ENCODE peak calls at places on chromosomes 16 and 17, in nine cellular contexts. One of them, this sample, is unnamed.

GRCh38 chr16:49855822-49856740 is at the start of gene ZNF423:
- DNase-seq in foreskin fibroblast: no peak
- DNase-seq in AG10803: no peak
- DNase-seq in ovary: peak
- DNase-seq in WERI-Rb-1: peak
- DNase-seq in heart left ventricle: peak
- DNase-seq in progenitor cell of endocrine pancreas: peak
- DNase-seq in GM20000: no peak
- DNase-seq in neural crest cell: peak
- DNase-seq in this sample: no peak

GRCh38 chr17:15462962-15463361 is 4.5 kb downstream of the CDRT4 start:
- DNase-seq in ovary: peak
- DNase-seq in foreskin fibroblast: no peak
- DNase-seq in heart left ventricle: no peak
- DNase-seq in progenitor cell of endocrine pancreas: no peak
- DNase-seq in WERI-Rb-1: no peak
- DNase-seq in AG10803: peak
- DNase-seq in neural crest cell: no peak
- DNase-seq in GM20000: no peak
- DNase-seq in this sample: no peak

GRCh38 chr17:12050646-12051225 is 30.1 kb downstream of the MAP2K4 start:
- DNase-seq in neural crest cell: no peak
- DNase-seq in progenitor cell of endocrine pancreas: no peak
- DNase-seq in WERI-Rb-1: no peak
- DNase-seq in foreskin fibroblast: no peak
- DNase-seq in heart left ventricle: no peak
- DNase-seq in ovary: no peak
- DNase-seq in AG10803: no peak
- DNase-seq in GM20000: no peak
- DNase-seq in this sample: no peak

GRCh38 chr17:38874505-38875419 is 4.9 kb downstream of the LASP1 start:
- DNase-seq in heart left ventricle: no peak
- DNase-seq in foreskin fibroblast: no peak
- DNase-seq in progenitor cell of endocrine pancreas: no peak
- DNase-seq in neural crest cell: no peak
- DNase-seq in ovary: no peak
- DNase-seq in AG10803: peak
- DNase-seq in WERI-Rb-1: no peak
- DNase-seq in GM20000: no peak
- DNase-seq in this sample: no peak

GRCh38 chr16:59342669-59343068 is 608.6 kb upstream of the GOT2 start:
- DNase-seq in neural crest cell: no peak
- DNase-seq in GM20000: no peak
- DNase-seq in WERI-Rb-1: no peak
- DNase-seq in foreskin fibroblast: no peak
- DNase-seq in AG10803: no peak
- DNase-seq in ovary: no peak
- DNase-seq in progenitor cell of endocrine pancreas: no peak
- DNase-seq in heart left ventricle: no peak
- DNase-seq in this sample: no peak

GRCh38 chr17:49482144-49482817 is 12.8 kb upstream of the NGFR start:
- DNase-seq in heart left ventricle: no peak
- DNase-seq in neural crest cell: no peak
- DNase-seq in WERI-Rb-1: no peak
- DNase-seq in progenitor cell of endocrine pancreas: no peak
- DNase-seq in AG10803: peak
- DNase-seq in foreskin fibroblast: no peak
- DNase-seq in GM20000: no peak
- DNase-seq in ovary: no peak
- DNase-seq in this sample: no peak

GRCh38 chr17:78357687-78358537 is 2.0 kb downstream of the SOCS3 start:
- DNase-seq in WERI-Rb-1: no peak
- DNase-seq in heart left ventricle: no peak
- DNase-seq in GM20000: no peak
- DNase-seq in ovary: no peak
- DNase-seq in foreskin fibroblast: no peak
- DNase-seq in progenitor cell of endocrine pancreas: no peak
- DNase-seq in AG10803: no peak
- DNase-seq in neural crest cell: no peak
- DNase-seq in this sample: no peak

GRCh38 chr16:78562156-78562555 is 462.7 kb downstream of the WWOX start:
- DNase-seq in heart left ventricle: no peak
- DNase-seq in ovary: no peak
- DNase-seq in GM20000: no peak
- DNase-seq in AG10803: no peak
- DNase-seq in WERI-Rb-1: no peak
- DNase-seq in foreskin fibroblast: no peak
- DNase-seq in progenitor cell of endocrine pancreas: no peak
- DNase-seq in neural crest cell: no peak
- DNase-seq in this sample: no peak

GRCh38 chr16:87764600-87765472 is 950 bp downstream of the KLHDC4 start:
- DNase-seq in heart left ventricle: no peak
- DNase-seq in ovary: no peak
- DNase-seq in progenitor cell of endocrine pancreas: no peak
- DNase-seq in foreskin fibroblast: no peak
- DNase-seq in neural crest cell: no peak
- DNase-seq in GM20000: no peak
- DNase-seq in WERI-Rb-1: no peak
- DNase-seq in AG10803: no peak
- DNase-seq in this sample: no peak

GRCh38 chr17:15885770-15886169 is 59.2 kb upstream of the ADORA2B start:
- DNase-seq in ovary: no peak
- DNase-seq in neural crest cell: no peak
- DNase-seq in AG10803: no peak
- DNase-seq in foreskin fibroblast: no peak
- DNase-seq in progenitor cell of endocrine pancreas: no peak
- DNase-seq in heart left ventricle: no peak
- DNase-seq in WERI-Rb-1: no peak
- DNase-seq in GM20000: no peak
- DNase-seq in this sample: no peak

GRCh38 chr17:8362651-8363332 is 13.7 kb downstream of the KRABD2 start:
- DNase-seq in ovary: no peak
- DNase-seq in AG10803: peak
- DNase-seq in neural crest cell: no peak
- DNase-seq in foreskin fibroblast: peak
- DNase-seq in heart left ventricle: no peak
- DNase-seq in GM20000: no peak
- DNase-seq in WERI-Rb-1: no peak
- DNase-seq in progenitor cell of endocrine pancreas: no peak
- DNase-seq in this sample: no peak

GRCh38 chr17:28949185-28950016 is 1.9 kb downstream of the PHF12 start:
- DNase-seq in WERI-Rb-1: peak
- DNase-seq in neural crest cell: peak
- DNase-seq in progenitor cell of endocrine pancreas: no peak
- DNase-seq in ovary: peak
- DNase-seq in GM20000: peak
- DNase-seq in heart left ventricle: peak
- DNase-seq in foreskin fibroblast: no peak
- DNase-seq in AG10803: peak
- DNase-seq in this sample: no peak

GRCh38 chr17:81254955-81255717 is 16.0 kb downstream of the NDUFAF8 start:
- DNase-seq in progenitor cell of endocrine pancreas: peak
- DNase-seq in WERI-Rb-1: peak
- DNase-seq in ovary: peak
- DNase-seq in foreskin fibroblast: peak
- DNase-seq in GM20000: no peak
- DNase-seq in neural crest cell: peak
- DNase-seq in AG10803: peak
- DNase-seq in heart left ventricle: peak
- DNase-seq in this sample: no peak

GRCh38 chr17:75898791-75899190 is 2.0 kb upstream of the TRIM65 start:
- DNase-seq in progenitor cell of endocrine pancreas: no peak
- DNase-seq in GM20000: no peak
- DNase-seq in foreskin fibroblast: no peak
- DNase-seq in AG10803: no peak
- DNase-seq in neural crest cell: no peak
- DNase-seq in WERI-Rb-1: no peak
- DNase-seq in ovary: no peak
- DNase-seq in heart left ventricle: no peak
- DNase-seq in this sample: no peak

GRCh38 chr17:75894049-75894742 is 2.6 kb downstream of the TRIM65 start:
- DNase-seq in WERI-Rb-1: peak
- DNase-seq in ovary: no peak
- DNase-seq in progenitor cell of endocrine pancreas: no peak
- DNase-seq in AG10803: no peak
- DNase-seq in neural crest cell: no peak
- DNase-seq in heart left ventricle: no peak
- DNase-seq in GM20000: no peak
- DNase-seq in foreskin fibroblast: peak
- DNase-seq in this sample: no peak

GRCh38 chr17:75897076-75898019 is 597 bp upstream of the TRIM65 start:
- DNase-seq in progenitor cell of endocrine pancreas: no peak
- DNase-seq in foreskin fibroblast: no peak
- DNase-seq in GM20000: no peak
- DNase-seq in WERI-Rb-1: no peak
- DNase-seq in AG10803: no peak
- DNase-seq in neural crest cell: no peak
- DNase-seq in heart left ventricle: no peak
- DNase-seq in ovary: peak
- DNase-seq in this sample: no peak

GRCh38 chr17:75898065-75898464 is 1.3 kb upstream of the TRIM65 start:
- DNase-seq in GM20000: no peak
- DNase-seq in neural crest cell: no peak
- DNase-seq in foreskin fibroblast: no peak
- DNase-seq in heart left ventricle: no peak
- DNase-seq in AG10803: no peak
- DNase-seq in WERI-Rb-1: no peak
- DNase-seq in progenitor cell of endocrine pancreas: no peak
- DNase-seq in ovary: no peak
- DNase-seq in this sample: no peak

GRCh38 chr17:75896360-75897075 is at the start of gene TRIM65:
- DNase-seq in neural crest cell: peak
- DNase-seq in progenitor cell of endocrine pancreas: peak
- DNase-seq in WERI-Rb-1: peak
- DNase-seq in heart left ventricle: peak
- DNase-seq in GM20000: peak
- DNase-seq in AG10803: peak
- DNase-seq in foreskin fibroblast: peak
- DNase-seq in ovary: peak
- DNase-seq in this sample: peak
- TF ChIP-seq CTCF in neural crest cell: peak
- TF ChIP-seq CTCF in progenitor cell of endocrine pancreas: peak
- TF ChIP-seq CTCF in WERI-Rb-1: peak
- TF ChIP-seq CTCF in heart left ventricle: peak
- TF ChIP-seq CTCF in GM20000: peak
- TF ChIP-seq CTCF in AG10803: peak
- TF ChIP-seq CTCF in foreskin fibroblast: no peak
- TF ChIP-seq CTCF in ovary: no peak
- TF ChIP-seq CTCF in this sample: peak

GRCh38 chr16:69197573-69197972 is 10.6 kb downstream of the SNTB2 start:
- DNase-seq in AG10803: no peak
- DNase-seq in GM20000: no peak
- DNase-seq in heart left ventricle: no peak
- DNase-seq in neural crest cell: no peak
- DNase-seq in progenitor cell of endocrine pancreas: no peak
- DNase-seq in WERI-Rb-1: no peak
- DNase-seq in ovary: no peak
- DNase-seq in foreskin fibroblast: no peak
- DNase-seq in this sample: no peak

GRCh38 chr16:69193860-69194259 is 6.9 kb downstream of the SNTB2 start:
- DNase-seq in neural crest cell: no peak
- DNase-seq in GM20000: no peak
- DNase-seq in ovary: no peak
- DNase-seq in progenitor cell of endocrine pancreas: no peak
- DNase-seq in AG10803: peak
- DNase-seq in WERI-Rb-1: peak
- DNase-seq in foreskin fibroblast: no peak
- DNase-seq in heart left ventricle: no peak
- DNase-seq in this sample: no peak

GRCh38 chr16:69199382-69199781 is 12.4 kb downstream of the SNTB2 start:
- DNase-seq in ovary: peak
- DNase-seq in foreskin fibroblast: peak
- DNase-seq in AG10803: peak
- DNase-seq in GM20000: no peak
- DNase-seq in neural crest cell: no peak
- DNase-seq in progenitor cell of endocrine pancreas: no peak
- DNase-seq in WERI-Rb-1: no peak
- DNase-seq in heart left ventricle: no peak
- DNase-seq in this sample: no peak

GRCh38 chr16:69194488-69194887 is 7.5 kb downstream of the SNTB2 start:
- DNase-seq in GM20000: no peak
- DNase-seq in progenitor cell of endocrine pancreas: no peak
- DNase-seq in heart left ventricle: no peak
- DNase-seq in foreskin fibroblast: no peak
- DNase-seq in neural crest cell: no peak
- DNase-seq in AG10803: no peak
- DNase-seq in ovary: no peak
- DNase-seq in WERI-Rb-1: no peak
- DNase-seq in this sample: no peak

GRCh38 chr16:69195371-69196029 is 8.5 kb downstream of the SNTB2 start:
- DNase-seq in neural crest cell: no peak
- DNase-seq in WERI-Rb-1: no peak
- DNase-seq in AG10803: no peak
- DNase-seq in GM20000: no peak
- DNase-seq in progenitor cell of endocrine pancreas: no peak
- DNase-seq in ovary: no peak
- DNase-seq in foreskin fibroblast: no peak
- DNase-seq in heart left ventricle: no peak
- DNase-seq in this sample: no peak
- TF ChIP-seq CTCF in neural crest cell: no peak
- TF ChIP-seq CTCF in WERI-Rb-1: no peak
- TF ChIP-seq CTCF in AG10803: no peak
- TF ChIP-seq CTCF in GM20000: no peak
- TF ChIP-seq CTCF in progenitor cell of endocrine pancreas: no peak
- TF ChIP-seq CTCF in ovary: no peak
- TF ChIP-seq CTCF in foreskin fibroblast: no peak
- TF ChIP-seq CTCF in heart left ventricle: no peak
- TF ChIP-seq CTCF in this sample: no peak

DNA sequence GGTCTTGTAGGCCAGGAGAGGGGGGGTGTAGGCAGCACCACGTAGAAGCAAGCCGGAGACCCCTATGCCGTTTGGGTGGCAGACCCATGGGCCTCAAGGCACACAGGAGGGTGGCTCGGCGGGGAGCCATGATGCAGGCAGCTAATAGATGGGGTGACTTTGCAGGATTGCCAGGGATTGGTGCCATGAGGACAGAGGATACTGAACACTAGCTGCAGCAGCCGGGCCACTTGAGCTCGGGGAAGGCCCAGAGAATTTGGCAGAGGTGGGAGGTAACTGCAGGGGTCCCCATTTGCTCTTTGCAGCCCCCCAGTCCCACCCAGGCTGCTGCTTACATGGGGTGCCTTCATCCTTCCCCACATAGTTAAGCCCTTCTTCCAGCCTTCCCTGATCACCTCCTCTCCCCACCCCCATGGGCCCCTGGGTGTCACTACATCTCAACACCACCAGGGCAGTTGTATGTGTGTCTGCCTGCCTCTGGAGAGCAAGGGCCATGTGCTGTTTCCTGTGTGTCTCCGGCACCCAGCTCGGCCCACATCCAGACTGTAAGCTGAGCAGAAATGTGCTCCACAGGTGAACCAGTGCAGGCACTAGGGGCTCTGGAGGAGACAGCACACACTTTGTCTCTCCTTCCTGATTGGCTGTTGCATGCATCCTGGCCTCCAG is 52.1 kb downstream of the SREBF1 start:
- DNase-seq in neural crest cell: no peak
- DNase-seq in heart left ventricle: peak
- DNase-seq in GM20000: no peak
- DNase-seq in ovary: peak
- DNase-seq in foreskin fibroblast: no peak
- DNase-seq in WERI-Rb-1: peak
- DNase-seq in AG10803: no peak
- DNase-seq in progenitor cell of endocrine pancreas: no peak
- DNase-seq in this sample: no peak
- TF ChIP-seq CTCF in neural crest cell: peak
- TF ChIP-seq CTCF in heart left ventricle: peak
- TF ChIP-seq CTCF in GM20000: no peak
- TF ChIP-seq CTCF in ovary: no peak
- TF ChIP-seq CTCF in foreskin fibroblast: peak
- TF ChIP-seq CTCF in WERI-Rb-1: peak
- TF ChIP-seq CTCF in AG10803: peak
- TF ChIP-seq CTCF in progenitor cell of endocrine pancreas: peak
- TF ChIP-seq CTCF in this sample: no peak

GRCh38 chr17:75511610-75512575 is 3.4 kb downstream of the CASKIN2 start:
- DNase-seq in ovary: no peak
- DNase-seq in heart left ventricle: peak
- DNase-seq in neural crest cell: no peak
- DNase-seq in foreskin fibroblast: no peak
- DNase-seq in WERI-Rb-1: no peak
- DNase-seq in progenitor cell of endocrine pancreas: no peak
- DNase-seq in AG10803: no peak
- DNase-seq in GM20000: no peak
- DNase-seq in this sample: no peak
- TF ChIP-seq CTCF in ovary: no peak
- TF ChIP-seq CTCF in heart left ventricle: no peak
- TF ChIP-seq CTCF in neural crest cell: no peak
- TF ChIP-seq CTCF in foreskin fibroblast: no peak
- TF ChIP-seq CTCF in WERI-Rb-1: no peak
- TF ChIP-seq CTCF in progenitor cell of endocrine pancreas: no peak
- TF ChIP-seq CTCF in AG10803: no peak
- TF ChIP-seq CTCF in GM20000: no peak
- TF ChIP-seq CTCF in this sample: no peak

This sample was measured in D721Med.